ENCODE peak calls at places on chromosome 9, in five cellular contexts. I is T-helper 17 cell, Z is GM12892, Y is NCI-H1436, X is GM12865. T is an unnamed sample.

GRCh38 chr9:107755267-107755666 is 265.7 kb upstream of the KLF4 start:
- DNase-seq in Z (no peak), Y (no peak), I (no peak), X (no peak), T (no peak)

GRCh38 chr9:112072721-112073553 is 102.2 kb downstream of the SUSD1 start:
- DNase-seq in Z (no peak), X (no peak), I (no peak), Y (no peak), T (no peak)

GRCh38 chr9:136946893-136947891 is 2.1 kb downstream of the C8G start:
- DNase-seq in I (peak), Z (no peak), X (no peak), Y (no peak), T (no peak)

GRCh38 chr9:133737071-133737773 is 930 bp downstream of the SARDH start:
- DNase-seq in Z (no peak), X (no peak), Y (no peak), I (no peak), T (no peak)

GRCh38 chr9:133048595-133048994 is 13.2 kb upstream of the CEL start:
- DNase-seq in Y (no peak), X (peak), Z (no peak), I (no peak), T (no peak)

GRCh38 chr9:137974746-137975526 is 97.4 kb downstream of the CACNA1B start:
- DNase-seq in Z (no peak), X (no peak), Y (no peak), I (no peak), T (no peak)

GRCh38 chr9:115694014-115694413 is 459.6 kb upstream of the PAPPA start:
- DNase-seq in Y (no peak), I (no peak), X (peak), Z (no peak), T (no peak)

GRCh38 chr9:131190191-131190590 is 64.8 kb downstream of the NUP214 start:
- DNase-seq in I (no peak), Z (no peak), X (no peak), Y (no peak), T (no peak)

GRCh38 chr9:81382281-81382680 is 307.1 kb downstream of the TLE1 start:
- DNase-seq in X (no peak), Z (no peak), Y (no peak), I (no peak), T (no peak)

GRCh38 chr9:33234511-33235467 is 5.2 kb upstream of the SPINK4 start:
- DNase-seq in I (no peak), Y (no peak), X (no peak), Z (no peak), T (no peak)

GRCh38 chr9:88872171-88872946 is 118.9 kb upstream of the S1PR3 start:
- DNase-seq in X (no peak), Z (no peak), I (no peak), Y (no peak), T (no peak)

GRCh38 chr9:121616356-121616755 is 35.1 kb upstream of the DAB2IP start:
- DNase-seq in I (no peak), Y (no peak), Z (no peak), X (no peak), T (no peak)

GRCh38 chr9:137000177-137000930 is 4.0 kb upstream of the CLIC3 start:
- DNase-seq in X (peak), Z (peak), Y (no peak), I (no peak), T (peak)

GRCh38 chr9:124349267-124349666 is 66.0 kb downstream of the PSMB7 start:
- DNase-seq in Y (no peak), X (peak), Z (no peak), I (no peak), T (no peak)

T was measured in T-helper 2 cell.